ENCODE peak calls at places on chromosomes 1 and 21, in four cellular contexts. D is tibial nerve, R is HL-60, E is IMR-90. P is an unnamed sample.

GRCh38 chr1:154874465-154874864 is 4.4 kb upstream of the KCNN3 start:
- DNase-seq in D (no peak), R (no peak), E (no peak), P (no peak)

GRCh38 chr1:161810780-161811179 is 44.7 kb downstream of the ATF6 start:
- DNase-seq in D (no peak), R (no peak), E (no peak), P (no peak)

GRCh38 chr21:31172328-31172727 is 134.1 kb upstream of the KRTAP19-8 start:
- DNase-seq in D (no peak), R (no peak), E (no peak), P (no peak)

GRCh38 chr1:20167126-20167525 is 18.8 kb upstream of the UBXN10 start:
- DNase-seq in D (no peak), R (no peak), E (no peak), P (no peak)

GRCh38 chr1:224501836-224502235 is 67.2 kb upstream of the WDR26 start:
- DNase-seq in D (no peak), R (no peak), E (no peak), P (no peak)

GRCh38 chr1:201678264-201679101 is 139.6 kb downstream of the NAV1 start:
- DNase-seq in D (no peak), R (no peak), E (peak), P (no peak)

GRCh38 chr1:44806025-44806703 is 987 bp downstream of the DYNLT4 start:
- DNase-seq in D (no peak), R (no peak), E (no peak), P (no peak)

GRCh38 chr1:34984435-34985062 is 598 bp downstream of the TMEM35B start:
- DNase-seq in D (no peak), R (peak), E (peak), P (no peak)

GRCh38 chr1:94654031-94654430 is 112.5 kb upstream of the F3 start:
- DNase-seq in D (no peak), R (no peak), E (peak), P (no peak)

GRCh38 chr1:15295676-15296075 is 48.7 kb downstream of the FHAD1 start:
- DNase-seq in D (no peak), R (no peak), E (peak), P (no peak)

GRCh38 chr21:45406801-45407628 is 2.0 kb downstream of the COL18A1 start:
- DNase-seq in D (no peak), R (no peak), E (no peak), P (no peak)

GRCh38 chr1:232767381-232768074 is 37.7 kb upstream of the MAP10 start:
- DNase-seq in D (no peak), R (peak), E (peak), P (no peak)

GRCh38 chr1:34166191-34167090 is 1.4 kb upstream of the CSMD2 start:
- DNase-seq in D (no peak), R (no peak), E (no peak), P (no peak)

GRCh38 chr1:247294282-247294681 is 37.4 kb downstream of the ZNF496 start:
- DNase-seq in D (no peak), R (no peak), E (peak), P (no peak)

GRCh38 chr21:35217504-35218060 is 168.5 kb upstream of the RUNX1 start:
- DNase-seq in D (no peak), R (no peak), E (peak), P (no peak)

GRCh38 chr1:160459056-160459455 is 58.7 kb downstream of the VANGL2 start:
- DNase-seq in D (no peak), R (no peak), E (no peak), P (no peak)

GRCh38 chr21:36902331-36902730 is 64.1 kb downstream of the HLCS start:
- DNase-seq in D (no peak), R (no peak), E (no peak), P (no peak)

GRCh38 chr1:42931108-42931539 is 27.5 kb downstream of the SLC2A1 start:
- DNase-seq in D (no peak), R (peak), E (peak), P (no peak)

GRCh38 chr1:202274611-202275010 is 67.1 kb downstream of the UBE2T start:
- DNase-seq in D (no peak), R (peak), E (peak), P (no peak)

GRCh38 chr21:46000731-46001641 is 19.4 kb downstream of the COL6A1 start:
- DNase-seq in D (peak), R (no peak), E (no peak), P (peak)

GRCh38 chr1:206824327-206824726 is 41.1 kb upstream of the IL20 start:
- DNase-seq in D (no peak), R (no peak), E (peak), P (no peak)

GRCh38 chr1:56249244-56249643 is 330.1 kb downstream of the PLPP3 start:
- DNase-seq in D (no peak), R (peak), E (no peak), P (no peak)

GRCh38 chr1:108670131-108670773 is 9.4 kb upstream of the HENMT1 start:
- DNase-seq in D (no peak), R (no peak), E (no peak), P (no peak)

GRCh38 chr1:228698017-228698329 is 37.3 kb upstream of the RHOU start:
- DNase-seq in D (no peak), R (no peak), E (no peak), P (no peak)

GRCh38 chr1:21262282-21263051 is 27.8 kb downstream of the ECE1 start:
- DNase-seq in D (peak), R (peak), E (peak), P (no peak)

GRCh38 chr1:41353744-41354143 is 7.5 kb upstream of the FOXO6 start:
- DNase-seq in D (no peak), R (peak), E (no peak), P (peak)

GRCh38 chr1:206049293-206049692 is 3.7 kb upstream of the RHEX start:
- DNase-seq in D (no peak), R (no peak), E (no peak), P (no peak)

GRCh38 chr1:116671835-116672234 is 4.3 kb upstream of the IGSF3 start:
- DNase-seq in D (no peak), R (no peak), E (no peak), P (no peak)

GRCh38 chr1:208108646-208109330 is 135.4 kb downstream of the PLXNA2 start:
- DNase-seq in D (no peak), R (no peak), E (no peak), P (no peak)

GRCh38 chr1:111604931-111605330 is 14.7 kb upstream of the RAP1A start:
- DNase-seq in D (no peak), R (no peak), E (peak), P (no peak)

GRCh38 chr1:31952825-31953220 is 14.7 kb upstream of the PTP4A2 start:
- DNase-seq in D (no peak), R (no peak), E (no peak), P (no peak)

GRCh38 chr1:199675937-199676336 is 351.6 kb upstream of the NR5A2 start:
- DNase-seq in D (no peak), R (no peak), E (no peak), P (no peak)

GRCh38 chr1:155200920-155201319 is 6.8 kb downstream of the THBS3 start:
- DNase-seq in D (no peak), R (no peak), E (no peak), P (no peak)

GRCh38 chr1:3292051-3292722 is 162.3 kb upstream of the ARHGEF16 start:
- DNase-seq in D (no peak), R (no peak), E (no peak), P (no peak)

GRCh38 chr1:63068626-63069025 is 253.7 kb upstream of the FOXD3 start:
- DNase-seq in D (no peak), R (no peak), E (no peak), P (no peak)

GRCh38 chr1:91490501-91490900 is 10.2 kb upstream of the CDC7 start:
- DNase-seq in D (no peak), R (no peak), E (no peak), P (no peak)

DNA sequence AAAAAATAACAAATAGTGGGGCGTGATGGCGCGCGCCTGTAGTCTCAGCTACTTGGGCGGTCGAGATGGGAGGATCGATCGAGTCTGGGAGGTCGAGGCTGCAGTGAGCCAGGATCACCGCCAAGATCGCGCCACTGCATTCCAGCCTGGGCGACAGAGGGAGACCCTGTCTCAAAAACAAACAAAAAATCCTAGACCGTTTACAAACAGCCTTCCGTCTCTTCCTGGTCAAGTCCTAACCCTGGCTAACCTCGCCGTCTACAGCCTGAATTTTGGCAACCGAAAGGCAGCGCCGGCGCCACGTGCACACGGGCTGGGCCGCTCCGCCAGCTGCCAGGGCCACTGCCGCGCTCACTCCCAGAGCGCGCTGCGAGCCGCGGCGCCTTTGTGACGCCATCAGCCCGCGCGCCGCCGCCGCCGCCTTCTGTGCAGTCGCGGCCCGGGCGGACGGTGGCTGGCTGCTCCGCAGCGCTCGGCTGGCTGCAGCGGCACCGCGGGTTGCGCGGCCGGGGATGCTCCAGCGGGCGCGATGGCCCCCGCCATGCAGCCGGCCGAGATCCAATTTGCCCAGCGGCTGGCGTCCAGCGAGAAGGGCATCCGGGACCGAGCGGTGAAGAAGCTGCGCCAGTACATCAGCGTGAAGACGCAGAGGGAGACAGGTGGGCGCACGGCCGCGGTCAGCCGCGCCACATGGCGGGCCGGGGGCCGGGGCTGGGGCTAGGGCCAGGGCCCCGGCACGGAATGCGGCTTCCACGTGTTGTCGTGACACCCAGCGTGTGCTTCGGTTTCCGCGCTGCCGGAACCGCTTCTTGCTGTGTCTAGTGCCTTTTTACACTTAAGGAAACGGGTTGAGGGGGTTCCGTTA is at the start of the genes HSF2BP and RRP1B:
- DNase-seq in D (peak), R (peak), E (peak), P (peak)
- TF ChIP-seq CTCF in D (no peak), R (no peak), E (peak), P (no peak)

GRCh38 chr21:41500931-41501381 is 7.0 kb downstream of the TMPRSS2 start:
- DNase-seq in D (no peak), R (no peak), E (no peak), P (no peak)

GRCh38 chr21:41503331-41503730 is 4.6 kb downstream of the TMPRSS2 start:
- DNase-seq in D (no peak), R (no peak), E (no peak), P (no peak)

GRCh38 chr21:41499920-41500319 is 8.0 kb downstream of the TMPRSS2 start:
- DNase-seq in D (no peak), R (no peak), E (no peak), P (no peak)

GRCh38 chr21:41500354-41500753 is 7.6 kb downstream of the TMPRSS2 start:
- DNase-seq in D (no peak), R (no peak), E (no peak), P (no peak)

DNA sequence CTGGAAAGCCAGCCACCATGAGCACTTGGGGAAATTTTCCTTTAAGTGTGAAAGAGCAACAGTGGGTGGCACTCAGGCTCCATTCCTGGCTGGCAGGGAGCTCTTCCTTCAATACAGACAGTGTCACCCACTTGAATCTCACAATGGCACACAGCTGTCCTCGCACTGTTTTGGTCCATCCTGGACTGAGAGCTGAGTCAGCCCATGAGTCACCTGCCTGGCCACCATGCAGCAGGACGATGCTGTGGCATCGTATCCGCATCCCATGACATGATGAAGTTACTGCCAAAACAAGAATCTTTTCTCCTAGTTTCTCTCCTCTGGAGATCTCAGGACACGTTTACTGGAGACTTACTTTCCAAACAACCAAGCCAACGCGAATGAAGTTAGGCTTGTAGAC is 6.0 kb downstream of the TMPRSS2 start:
- DNase-seq in D (no peak), R (no peak), E (no peak), P (no peak)
- TF ChIP-seq CTCF in D (no peak), R (no peak), E (no peak), P (no peak)

GRCh38 chr1:209196140-209196539 is 387.4 kb upstream of the CAMK1G start:
- DNase-seq in D (no peak), R (no peak), E (no peak), P (no peak)

GRCh38 chr1:209202826-209203439 is 380.6 kb upstream of the CAMK1G start:
- DNase-seq in D (no peak), R (peak), E (peak), P (no peak)

GRCh38 chr1:209198926-209199325 is 384.6 kb upstream of the CAMK1G start:
- DNase-seq in D (no peak), R (no peak), E (no peak), P (no peak)

GRCh38 chr1:209199371-209199770 is 384.1 kb upstream of the CAMK1G start:
- DNase-seq in D (no peak), R (no peak), E (no peak), P (no peak)

DNA sequence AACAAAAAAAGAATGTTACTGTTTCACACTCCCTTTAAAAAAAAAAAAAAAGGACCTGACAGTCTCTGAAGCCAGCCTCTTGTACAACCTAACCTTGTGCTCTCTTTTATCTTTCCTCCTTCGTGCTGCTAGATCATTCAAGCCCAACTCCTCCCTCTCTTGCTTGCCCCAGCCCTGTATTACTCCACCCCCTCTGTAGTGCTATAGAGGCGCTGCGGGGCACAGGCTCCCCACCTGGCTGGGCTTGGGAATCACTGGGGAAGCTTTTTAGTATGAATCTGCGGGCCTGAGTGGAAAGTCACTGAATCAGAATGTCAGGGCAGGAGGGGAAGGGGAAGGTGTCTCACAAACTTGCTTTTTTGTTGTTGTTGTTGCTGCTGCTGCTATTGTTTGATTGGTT is 383.7 kb upstream of the CAMK1G start:
- DNase-seq in D (no peak), R (no peak), E (no peak), P (no peak)
- TF ChIP-seq CTCF in D (no peak), R (no peak), E (no peak), P (no peak)

DNA sequence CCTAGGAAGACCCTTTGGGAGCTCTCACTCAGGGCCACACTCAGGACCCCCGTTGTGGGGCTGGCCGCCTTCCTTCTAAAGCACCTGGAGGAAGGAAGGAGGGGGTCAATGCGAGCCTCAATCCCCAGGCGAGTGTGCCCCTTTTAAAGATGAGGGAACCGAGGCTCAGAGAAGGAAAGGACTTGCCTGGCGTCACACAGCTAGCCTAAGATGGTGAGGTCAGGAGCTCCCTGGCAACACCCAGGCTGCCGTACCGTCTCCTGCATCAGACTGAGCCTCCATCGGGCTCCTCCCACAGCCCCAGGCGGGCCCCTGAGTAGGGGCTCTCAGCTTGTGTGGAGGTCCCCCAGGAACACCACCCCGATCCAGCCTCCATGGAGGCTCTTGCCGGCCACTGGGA is 574 bp upstream of the AIRE start:
- DNase-seq in D (no peak), R (no peak), E (no peak), P (no peak)
- TF ChIP-seq CTCF in D (no peak), R (no peak), E (no peak), P (no peak)

DNA sequence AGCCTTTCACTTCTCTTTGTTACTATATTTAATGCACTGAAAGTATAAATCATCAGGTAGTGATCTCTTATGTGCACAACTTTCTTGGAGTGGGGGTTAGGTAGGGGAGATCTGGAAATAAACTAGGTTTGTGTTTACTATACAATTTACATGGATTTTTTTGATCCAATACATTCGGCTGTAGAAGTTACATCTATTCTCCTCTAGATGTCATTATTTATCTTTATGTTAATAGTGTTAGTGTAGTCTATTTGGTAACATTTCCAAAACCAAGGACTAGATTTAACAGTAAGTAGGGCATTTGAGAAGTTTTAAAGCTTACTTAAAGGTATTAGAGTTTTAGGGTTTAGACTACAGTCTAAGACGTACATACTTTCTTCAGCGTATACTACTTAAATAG is 5.4 kb downstream of the VPS45 start:
- DNase-seq in D (no peak), R (no peak), E (peak), P (no peak)
- TF ChIP-seq CTCF in D (peak), R (peak), E (peak), P (no peak)

GRCh38 chr1:87279966-87280535 is 48.6 kb upstream of the LMO4 start:
- DNase-seq in D (no peak), R (no peak), E (peak), P (no peak)
- TF ChIP-seq CTCF in D (no peak), R (no peak), E (no peak), P (no peak)